ENCODE peak calls at places on chromosomes 2 and 18, in seven cellular contexts. S, F, H, L, E, U and P are unnamed samples.

GRCh38 chr2:50509852-50510251 is 522.1 kb downstream of the NRXN1 start:
- DNase-seq in S (no peak), F (no peak), H (no peak), L (no peak), E (no peak), U (no peak), P (no peak)

GRCh38 chr2:227388537-227389011 is 825 bp upstream of the SCYGR1 start:
- DNase-seq in S (peak), F (no peak), H (no peak), L (no peak), E (peak), U (no peak), P (no peak)

GRCh38 chr2:112148477-112148876 is 10.3 kb downstream of the FBLN7 start:
- DNase-seq in S (no peak), F (no peak), H (no peak), L (no peak), E (no peak), U (no peak), P (no peak)

GRCh38 chr18:58386780-58387179 is 242.1 kb downstream of the ALPK2 start:
- DNase-seq in S (no peak), F (no peak), H (no peak), L (no peak), E (no peak), U (no peak), P (no peak)

GRCh38 chr2:218259099-218259921 is 1.5 kb upstream of the GPBAR1 start:
- DNase-seq in S (no peak), F (peak), H (no peak), L (no peak), E (peak), U (no peak), P (no peak)

GRCh38 chr2:148927010-148927409 is 52.0 kb downstream of the KIF5C start:
- DNase-seq in S (peak), F (peak), H (no peak), L (no peak), E (no peak), U (peak), P (peak)

GRCh38 chr2:71212336-71212735 is 14.6 kb downstream of the PAIP2B start:
- DNase-seq in S (no peak), F (no peak), H (no peak), L (no peak), E (no peak), U (no peak), P (no peak)

GRCh38 chr2:3490191-3491158 is 28.9 kb downstream of the ADI1 start:
- DNase-seq in S (no peak), F (no peak), H (no peak), L (no peak), E (no peak), U (no peak), P (no peak)

GRCh38 chr2:240593026-240593702 is 6.6 kb downstream of the CAPN10 start:
- DNase-seq in S (no peak), F (peak), H (no peak), L (no peak), E (no peak), U (no peak), P (peak)

GRCh38 chr2:26500406-26500805 is 22.5 kb upstream of the OTOF start:
- DNase-seq in S (no peak), F (no peak), H (no peak), L (no peak), E (no peak), U (no peak), P (no peak)

GRCh38 chr2:9377461-9378097 is 45.7 kb downstream of the ITGB1BP1 start:
- DNase-seq in S (no peak), F (no peak), H (no peak), L (no peak), E (no peak), U (no peak), P (no peak)

GRCh38 chr2:6923319-6923718 is 6.1 kb downstream of the RNF144A start:
- DNase-seq in S (no peak), F (no peak), H (no peak), L (no peak), E (no peak), U (no peak), P (no peak)

GRCh38 chr2:63000801-63001200 is 49.8 kb upstream of the OTX1 start:
- DNase-seq in S (no peak), F (no peak), H (no peak), L (no peak), E (peak), U (no peak), P (no peak)

GRCh38 chr2:27655155-27655951 is 8.1 kb downstream of the SUPT7L start:
- DNase-seq in S (peak), F (no peak), H (no peak), L (no peak), E (peak), U (no peak), P (no peak)

GRCh38 chr2:230203110-230203676 is 16.6 kb downstream of the SP110 start:
- DNase-seq in S (no peak), F (peak), H (no peak), L (no peak), E (no peak), U (no peak), P (no peak)

GRCh38 chr2:205133544-205133943 is 548.8 kb upstream of the NRP2 start:
- DNase-seq in S (no peak), F (peak), H (no peak), L (no peak), E (no peak), U (no peak), P (no peak)

GRCh38 chr18:77054288-77054605 is 78.3 kb downstream of the MBP start:
- DNase-seq in S (no peak), F (no peak), H (no peak), L (no peak), E (no peak), U (peak), P (no peak)

GRCh38 chr2:23386422-23387220 is 1.6 kb downstream of the KLHL29 start:
- DNase-seq in S (no peak), F (no peak), H (no peak), L (no peak), E (peak), U (peak), P (no peak)

GRCh38 chr2:152475982-152476381 is 141.0 kb downstream of the FMNL2 start:
- DNase-seq in S (no peak), F (no peak), H (no peak), L (no peak), E (no peak), U (no peak), P (no peak)

GRCh38 chr2:205868773-205869333 is 186.6 kb downstream of the NRP2 start:
- DNase-seq in S (peak), F (no peak), H (no peak), L (no peak), E (peak), U (peak), P (no peak)

GRCh38 chr18:25604231-25604908 is 252.4 kb upstream of the ZNF521 start:
- DNase-seq in S (no peak), F (no peak), H (peak), L (no peak), E (no peak), U (no peak), P (no peak)

GRCh38 chr2:227301523-227301922 is 23.5 kb upstream of the MFF start:
- DNase-seq in S (no peak), F (no peak), H (no peak), L (no peak), E (no peak), U (no peak), P (no peak)

GRCh38 chr2:34627003-34627402 is 1027.9 kb upstream of the FAM98A start:
- DNase-seq in S (no peak), F (no peak), H (no peak), L (no peak), E (no peak), U (no peak), P (no peak)

GRCh38 chr2:200810252-200810650 is 1.5 kb upstream of the BZW1 start:
- DNase-seq in S (peak), F (peak), H (no peak), L (no peak), E (peak), U (no peak), P (no peak)

GRCh38 chr2:140863713-140864112 is 1267.1 kb downstream of the LRP1B start:
- DNase-seq in S (peak), F (no peak), H (no peak), L (no peak), E (peak), U (no peak), P (no peak)